ENCODE peak calls at places on chromosomes 4 and X, in five cellular contexts. D, N, Q, F and Z are unnamed samples.

GRCh38 chrX:132452911-132453550 is 35.8 kb downstream of the MBNL3 start:
- DNase-seq in Q (no peak), D (no peak), N (no peak), F (no peak), Z (no peak)

GRCh38 chrX:16444353-16444752 is 205.6 kb upstream of the S100G start:
- DNase-seq in N (peak), Q (no peak), D (peak), F (no peak), Z (no peak)

GRCh38 chrX:119734897-119735339 is 23.5 kb upstream of the SOWAHD start:
- DNase-seq in N (no peak), F (no peak), Q (peak), D (no peak), Z (peak)

GRCh38 chrX:150324035-150324728 is 38.9 kb upstream of the MAMLD1 start:
- DNase-seq in D (peak), Q (no peak), N (peak), F (no peak), Z (peak)

GRCh38 chrX:15908891-15909290 is 54.3 kb upstream of the AP1S2 start:
- DNase-seq in N (peak), F (no peak), Q (no peak), D (no peak), Z (peak)

GRCh38 chr4:8778301-8778700 is 93.3 kb downstream of the HMX1 start:
- DNase-seq in Q (no peak), F (no peak), N (no peak), D (no peak), Z (no peak)

GRCh38 chrX:153646620-153647373 is at the start of gene DUSP9:
- DNase-seq in Q (no peak), F (peak), D (no peak), N (peak), Z (peak)

GRCh38 chr4:123453006-123453685 is 56.6 kb downstream of the SPRY1 start:
- DNase-seq in F (no peak), Q (no peak), N (peak), D (peak), Z (no peak)

GRCh38 chrX:13533726-13534125 is 35.7 kb upstream of the EGFL6 start:
- DNase-seq in F (no peak), N (peak), Q (no peak), D (no peak), Z (no peak)

GRCh38 chr4:56099378-56099786 is 150.6 kb downstream of the CEP135 start:
- DNase-seq in Q (no peak), D (no peak), F (no peak), N (peak), Z (no peak)

GRCh38 chr4:38179690-38180299 is 219.6 kb downstream of the PTTG2 start:
- DNase-seq in D (peak), Q (peak), N (peak), F (peak), Z (peak)

GRCh38 chr4:40241936-40242590 is 45.2 kb downstream of the RHOH start:
- DNase-seq in N (no peak), D (no peak), Q (no peak), F (no peak), Z (no peak)

GRCh38 chrX:132532955-132533354 is 44.1 kb upstream of the MBNL3 start:
- DNase-seq in Q (no peak), F (no peak), N (peak), D (peak), Z (no peak)

GRCh38 chr4:8709729-8710360 is 117.3 kb downstream of the CPZ start:
- DNase-seq in Q (no peak), D (no peak), F (no peak), N (no peak), Z (no peak)

GRCh38 chr4:18630218-18631110 is 608.9 kb upstream of the LCORL start:
- DNase-seq in F (no peak), D (no peak), Q (no peak), N (no peak), Z (no peak)

GRCh38 chr4:74667438-74667837 is 126.9 kb downstream of the BTC start:
- DNase-seq in D (no peak), N (no peak), Q (no peak), F (no peak), Z (no peak)

GRCh38 chr4:169174247-169174646 is 96.5 kb downstream of the SH3RF1 start:
- DNase-seq in F (no peak), Q (no peak), D (no peak), N (no peak), Z (no peak)

GRCh38 chrX:109384569-109385174 is 97.2 kb downstream of the GUCY2F start:
- DNase-seq in F (peak), N (peak), Q (no peak), D (peak), Z (peak)

GRCh38 chr4:45350438-45350837 is 624.1 kb upstream of the GNPDA2 start:
- DNase-seq in F (no peak), D (no peak), N (peak), Q (no peak), Z (peak)

GRCh38 chr4:8907596-8908205 is 36.1 kb upstream of the HMX1 start:
- DNase-seq in F (no peak), N (no peak), Q (no peak), D (no peak), Z (no peak)

GRCh38 chrX:22542641-22543040 is 269.9 kb downstream of the CBLL2 start:
- DNase-seq in Q (no peak), F (no peak), N (no peak), D (no peak), Z (no peak)

GRCh38 chr4:2340272-2341061 is 78.0 kb downstream of the ZFYVE28 start:
- DNase-seq in N (no peak), D (no peak), Q (no peak), F (no peak), Z (no peak)

DNA sequence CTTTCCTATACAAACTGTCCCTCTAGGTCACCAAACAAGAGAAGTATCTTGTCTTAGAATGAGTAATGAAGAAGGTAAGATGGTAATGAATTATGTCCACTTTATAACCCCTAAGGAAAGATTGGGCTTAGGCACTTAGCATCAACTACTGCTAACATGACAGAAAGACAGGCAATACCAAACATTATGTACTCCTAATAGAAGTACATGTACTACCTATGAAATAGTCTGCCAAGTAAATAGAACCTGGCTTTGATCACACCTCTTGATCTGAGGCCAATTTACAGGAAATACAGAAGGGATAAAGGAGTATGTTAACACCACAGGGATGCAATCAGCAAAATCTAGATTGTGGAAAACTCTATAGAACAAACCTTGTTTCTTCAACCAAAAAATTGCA is 14.1 kb upstream of the PCYT1B start:
- DNase-seq in Q (no peak), F (no peak), D (no peak), N (no peak), Z (no peak)
- H3K4me3 ChIP-seq in Q (no peak), F (no peak), D (no peak), N (no peak), Z (no peak)

DNA sequence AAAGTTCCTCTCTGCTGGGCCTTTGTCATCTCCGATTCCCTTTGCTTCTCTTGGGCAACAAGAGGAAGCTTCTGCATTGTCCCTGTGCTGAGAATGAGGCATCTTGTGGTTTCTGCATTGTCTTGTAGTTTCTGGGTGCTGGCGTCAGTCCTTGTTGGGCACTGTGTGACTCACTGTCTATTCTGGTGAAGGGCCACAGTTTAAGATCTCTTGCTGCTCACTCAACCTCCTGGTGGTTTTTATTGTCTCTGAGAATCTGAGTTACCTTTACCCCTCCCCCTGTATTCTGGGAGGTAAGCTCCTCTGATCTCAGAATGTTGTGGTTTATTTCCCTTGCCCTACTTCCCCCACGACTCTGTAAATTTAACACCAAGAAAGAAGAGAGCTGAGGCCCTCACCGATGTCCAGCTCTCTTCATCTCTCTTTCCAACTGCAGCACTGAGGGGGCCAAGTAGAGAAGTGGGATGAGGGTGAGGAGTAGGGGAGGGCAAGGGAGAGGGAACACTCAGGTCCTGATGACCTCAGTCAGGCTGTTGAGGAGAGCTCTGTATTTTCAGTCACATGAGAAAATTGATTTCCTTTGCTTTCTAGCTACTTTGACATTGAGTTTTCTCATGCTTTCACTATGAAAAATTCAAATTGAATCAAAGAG is 441.6 kb upstream of the PITX2 start:
- DNase-seq in N (peak), D (peak), F (no peak), Q (no peak), Z (no peak)
- TF ChIP-seq CTCF in N (no peak), D (no peak), F (no peak), Q (no peak), Z (no peak)

DNA sequence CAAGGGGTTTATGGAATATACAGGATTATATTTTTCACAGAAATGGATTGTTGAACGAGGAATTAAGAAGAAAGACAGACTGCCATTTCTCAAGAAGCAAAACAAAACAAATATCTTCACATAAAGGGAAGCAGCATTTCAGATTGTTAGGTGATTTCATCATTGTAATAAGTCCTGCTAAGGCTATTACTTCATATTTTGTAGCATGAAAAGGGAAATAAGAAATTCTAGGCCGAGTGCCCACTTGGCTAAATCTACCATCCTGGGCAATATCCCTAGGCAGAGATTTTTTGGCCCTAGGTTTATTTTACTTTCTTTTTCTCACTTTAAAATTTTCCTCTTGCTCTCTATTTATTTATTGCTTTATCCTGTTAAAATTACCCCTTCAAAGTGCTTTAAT is 142.4 kb downstream of the PDGFC start:
- DNase-seq in N (peak), F (peak), Q (no peak), D (no peak), Z (no peak)
- H3K4me3 ChIP-seq in N (no peak), F (no peak), Q (no peak), D (no peak), Z (no peak)

GRCh38 chrX:884091-884490 is 253.5 kb downstream of the SHOX start:
- DNase-seq in D (no peak), Q (no peak), F (no peak), N (no peak), Z (no peak)

DNA sequence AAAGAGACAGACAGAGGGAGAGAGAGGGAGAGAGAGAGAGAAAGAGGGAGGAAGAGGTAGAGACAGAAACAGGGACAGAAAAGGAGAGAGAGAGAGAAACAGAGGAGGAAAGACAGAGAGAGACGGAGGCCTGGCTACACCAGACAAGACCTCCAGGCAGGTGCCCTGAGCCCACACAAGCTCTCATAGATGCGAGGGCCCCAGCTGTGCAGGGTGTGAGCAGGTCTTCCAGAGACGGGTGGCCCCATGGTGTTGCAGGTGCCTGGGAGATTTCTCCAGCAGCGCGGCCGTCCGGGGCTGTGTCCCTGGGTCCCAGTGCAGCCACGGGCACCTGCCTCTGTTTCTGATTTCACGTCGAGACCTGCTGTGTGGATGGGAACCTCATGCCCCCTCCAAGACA is 253.0 kb downstream of the SHOX start:
- DNase-seq in D (no peak), N (no peak), F (no peak), Q (no peak), Z (no peak)
- TF ChIP-seq CTCF in D (no peak), N (no peak), F (no peak), Q (no peak), Z (no peak)

DNA sequence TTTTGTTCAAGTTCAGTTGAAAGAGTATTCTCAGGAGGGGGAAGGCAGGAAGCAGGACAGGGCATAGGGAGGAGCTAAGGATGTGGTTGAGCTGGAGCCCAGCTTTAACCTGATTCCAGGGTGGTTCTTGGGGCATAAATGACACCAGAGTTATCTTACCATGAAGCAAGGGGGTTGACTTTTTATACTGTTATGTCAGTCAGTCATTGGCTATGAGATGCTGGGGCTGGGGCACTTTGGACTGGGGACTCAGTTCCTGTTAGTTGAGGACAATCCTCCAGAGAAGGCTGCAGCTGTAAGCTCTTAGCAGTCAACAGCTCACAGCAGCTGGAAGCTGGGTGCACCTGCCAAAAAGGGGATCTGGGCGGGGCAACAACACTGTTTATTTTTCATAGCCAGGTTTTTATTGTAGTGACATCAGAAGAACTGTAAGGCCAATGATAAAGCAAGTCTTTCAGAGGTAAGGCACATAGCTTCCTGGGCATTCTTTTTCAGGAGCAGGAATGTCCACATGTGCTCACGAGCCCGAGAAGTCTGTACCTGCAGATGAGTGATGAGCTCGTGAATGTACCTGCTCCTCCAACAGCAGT is 78.5 kb downstream of the MID1IP1 start:
- DNase-seq in Q (peak), N (no peak), F (no peak), D (no peak), Z (no peak)
- H3K4me3 ChIP-seq in Q (no peak), N (no peak), F (no peak), D (no peak), Z (no peak)

GRCh38 chr4:89868999-89869589 is 25.6 kb upstream of the MMRN1 start:
- DNase-seq in D (no peak), Q (no peak), F (no peak), N (peak), Z (no peak)
- TF ChIP-seq CTCF in D (peak), Q (peak), F (no peak), N (peak), Z (peak)

DNA sequence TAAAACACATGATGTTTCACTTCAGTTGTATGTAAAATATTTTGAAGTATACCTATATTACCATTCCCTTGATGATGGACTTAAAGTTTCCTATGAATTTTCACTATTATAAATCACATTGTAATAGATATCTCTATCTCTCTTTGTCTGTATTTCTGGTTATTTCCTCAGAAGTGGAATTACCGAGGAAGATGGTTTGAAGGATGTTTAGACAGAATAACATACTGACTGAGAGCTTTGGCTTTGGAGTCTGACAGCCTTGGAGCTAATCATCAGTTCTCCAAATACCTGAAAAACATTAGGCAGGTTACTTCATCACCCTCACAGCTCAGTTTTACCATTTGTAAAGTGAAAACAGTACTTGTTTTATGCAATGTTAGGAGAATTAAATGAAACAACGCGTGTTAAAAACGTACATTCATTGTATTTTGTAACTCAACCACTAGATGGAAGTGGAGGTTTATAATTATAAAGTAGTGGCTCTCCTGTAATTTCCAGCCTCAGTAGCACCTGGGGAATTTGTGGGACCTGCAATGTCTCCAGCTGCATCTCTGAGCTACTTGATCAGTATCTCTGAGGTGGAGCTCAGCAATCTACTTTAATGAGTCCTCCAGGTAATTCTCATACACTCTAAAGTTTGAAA is 14.3 kb downstream of the JCHAIN start:
- DNase-seq in D (no peak), F (no peak), N (peak), Q (no peak), Z (peak)
- H3K4me3 ChIP-seq in D (peak), F (no peak), N (no peak), Q (no peak), Z (no peak)

GRCh38 chr4:183099537-183100297 is 660 bp downstream of the WWC2 start:
- DNase-seq in D (no peak), Q (peak), N (peak), F (peak), Z (peak)
- TF ChIP-seq CTCF in D (peak), Q (peak), N (peak), F (no peak), Z (no peak)

GRCh38 chr4:5710065-5710961 is 688 bp upstream of the EVC start:
- DNase-seq in D (peak), F (no peak), N (peak), Q (no peak), Z (peak)

GRCh38 chr4:5712931-5713330 is 1.9 kb downstream of the EVC start:
- DNase-seq in D (no peak), F (no peak), N (no peak), Q (no peak), Z (no peak)

GRCh38 chr4:5710962-5711478 is at the start of gene EVC:
- DNase-seq in N (peak), F (peak), D (peak), Q (peak), Z (peak)

GRCh38 chr4:5712517-5712916 is 1.5 kb downstream of the EVC start:
- DNase-seq in Q (no peak), D (peak), F (no peak), N (peak), Z (no peak)

GRCh38 chr4:5711479-5712184 is 631 bp downstream of the EVC start:
- DNase-seq in Q (peak), D (peak), F (no peak), N (peak), Z (peak)
- H3K4me3 ChIP-seq in Q (no peak), D (peak), F (peak), N (peak), Z (peak)

DNA sequence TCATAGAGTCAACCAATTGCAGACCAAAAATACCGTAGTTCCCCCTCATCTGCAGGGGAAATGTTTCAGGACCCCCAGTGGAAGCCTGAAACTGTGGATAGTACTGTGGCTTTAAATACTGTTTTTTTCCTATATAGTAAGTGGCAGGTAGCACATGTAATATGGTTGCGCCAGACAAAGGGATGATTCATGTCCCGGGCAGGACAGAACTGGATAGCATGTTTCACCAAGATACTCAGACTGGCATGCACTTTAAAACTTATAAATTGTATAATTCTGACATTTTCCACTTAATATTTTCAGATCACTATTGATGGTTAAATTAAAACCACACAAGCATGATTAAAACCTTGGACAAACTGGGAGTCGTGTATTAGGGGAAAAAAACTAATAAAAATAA is 276.3 kb upstream of the AGA start:
- DNase-seq in D (no peak), Q (no peak), F (no peak), N (no peak), Z (no peak)
- TF ChIP-seq CTCF in D (no peak), Q (no peak), F (no peak), N (no peak), Z (no peak)